ENCODE peak calls at places on chromosomes 2 and 18, in seven cellular contexts. Q, E, I, P, V, K and T are unnamed samples.

GRCh38 chr2:182165196-182165595 is 179.5 kb downstream of the PPP1R1C start:
- DNase-seq in Q (no peak), I (no peak), P (no peak), V (no peak), E (no peak), K (no peak), T (no peak)

GRCh38 chr2:181364492-181365175 is 92.6 kb upstream of the ITGA4 start:
- DNase-seq in P (no peak), I (no peak), E (no peak), Q (no peak), V (no peak), K (no peak), T (no peak)

GRCh38 chr2:21043744-21044532 is at the start of gene APOB:
- DNase-seq in I (no peak), P (no peak), V (no peak), K (no peak), E (peak; percentile 12), Q (no peak), T (no peak)

GRCh38 chr18:3441290-3441689 is 8.7 kb upstream of the TGIF1 start:
- DNase-seq in Q (peak; percentile 64), I (no peak), P (no peak), K (no peak), E (peak; percentile 18), V (no peak), T (no peak)

GRCh38 chr2:143357956-143358355 is 228.7 kb downstream of the ARHGAP15 start:
- DNase-seq in P (no peak), E (no peak), I (no peak), K (no peak), V (no peak), Q (no peak), T (no peak)

GRCh38 chr18:58069104-58069503 is 25.1 kb downstream of the NEDD4L start:
- DNase-seq in I (no peak), K (no peak), E (no peak), Q (no peak), P (no peak), V (no peak), T (no peak)

GRCh38 chr2:195162918-195163317 is 494.1 kb upstream of the SLC39A10 start:
- DNase-seq in E (no peak), K (no peak), I (no peak), P (no peak), V (no peak), Q (no peak), T (no peak)

GRCh38 chr2:32009479-32010256 is 1.1 kb downstream of the MEMO1 start:
- DNase-seq in K (peak; percentile 12), Q (no peak), I (no peak), P (no peak), E (peak; percentile 42), V (peak; percentile 33), T (peak; percentile 54)

GRCh38 chr2:66478311-66478710 is 43.4 kb downstream of the MEIS1 start:
- DNase-seq in E (no peak), Q (no peak), V (no peak), I (no peak), K (no peak), P (no peak), T (no peak)

GRCh38 chr2:56770490-56770889 is 586.7 kb downstream of the CCDC85A start:
- DNase-seq in K (no peak), V (no peak), E (no peak), P (no peak), Q (no peak), I (no peak), T (no peak)

GRCh38 chr2:129753261-129753660 is 226.2 kb upstream of the RAB6C start:
- DNase-seq in P (no peak), V (no peak), E (no peak), I (no peak), K (no peak), Q (no peak), T (no peak)

GRCh38 chr2:232876071-232876977 is 6.3 kb downstream of the SNORC start:
- DNase-seq in E (peak; percentile 59), I (peak; percentile 47), K (peak; percentile 39), P (no peak), Q (no peak), V (peak; percentile 44), T (peak; percentile 40)

GRCh38 chr18:48216639-48217280 is 192.4 kb downstream of the ZBTB7C start:
- DNase-seq in V (no peak), Q (no peak), I (no peak), P (no peak), E (no peak), K (no peak), T (no peak)

GRCh38 chr2:165376571-165376975 is 92.9 kb upstream of the CSRNP3 start:
- DNase-seq in P (no peak), I (no peak), V (no peak), Q (no peak), E (no peak), K (no peak), T (no peak)

GRCh38 chr2:165016772-165017411 is 61.6 kb upstream of the SLC38A11 start:
- DNase-seq in I (peak; percentile 28), V (no peak), E (no peak), P (peak; percentile 22), Q (peak; percentile 71), K (no peak), T (no peak)

GRCh38 chr18:60809937-60810336 is 437.4 kb upstream of the MC4R start:
- DNase-seq in E (no peak), I (no peak), K (no peak), P (no peak), V (no peak), Q (no peak), T (no peak)

GRCh38 chr2:223081789-223082188 is 29.8 kb downstream of the KCNE4 start:
- DNase-seq in Q (no peak), E (no peak), V (no peak), P (no peak), I (no peak), K (no peak), T (no peak)

GRCh38 chr2:238667008-238667407 is 180.9 kb upstream of the TWIST2 start:
- DNase-seq in P (no peak), K (no peak), V (no peak), Q (no peak), I (no peak), E (no peak), T (no peak)

GRCh38 chr2:238669046-238669445 is 178.8 kb upstream of the TWIST2 start:
- DNase-seq in V (no peak), K (no peak), Q (no peak), P (no peak), I (no peak), E (no peak), T (no peak)

GRCh38 chr2:238668426-238668825 is 179.5 kb upstream of the TWIST2 start:
- DNase-seq in P (no peak), Q (no peak), E (no peak), V (no peak), I (no peak), K (no peak), T (no peak)

GRCh38 chr2:238663586-238663985 is 184.3 kb upstream of the TWIST2 start:
- DNase-seq in P (no peak), Q (no peak), I (no peak), K (no peak), E (no peak), V (no peak), T (no peak)

GRCh38 chr2:238666543-238666942 is 181.3 kb upstream of the TWIST2 start:
- DNase-seq in V (no peak), I (no peak), K (no peak), P (no peak), Q (no peak), E (no peak), T (no peak)
- H3K9me3 ChIP-seq in V (peaks cover 28% of the 10 kb centered on the region), I (peaks cover 32% of the 10 kb centered on the region), K (no peaks in the 10 kb centered on the region), P (no peaks in the 10 kb centered on the region), Q (no peaks in the 10 kb centered on the region), E (peaks cover 7% of the 10 kb centered on the region), T (no peaks in the 10 kb centered on the region)

DNA sequence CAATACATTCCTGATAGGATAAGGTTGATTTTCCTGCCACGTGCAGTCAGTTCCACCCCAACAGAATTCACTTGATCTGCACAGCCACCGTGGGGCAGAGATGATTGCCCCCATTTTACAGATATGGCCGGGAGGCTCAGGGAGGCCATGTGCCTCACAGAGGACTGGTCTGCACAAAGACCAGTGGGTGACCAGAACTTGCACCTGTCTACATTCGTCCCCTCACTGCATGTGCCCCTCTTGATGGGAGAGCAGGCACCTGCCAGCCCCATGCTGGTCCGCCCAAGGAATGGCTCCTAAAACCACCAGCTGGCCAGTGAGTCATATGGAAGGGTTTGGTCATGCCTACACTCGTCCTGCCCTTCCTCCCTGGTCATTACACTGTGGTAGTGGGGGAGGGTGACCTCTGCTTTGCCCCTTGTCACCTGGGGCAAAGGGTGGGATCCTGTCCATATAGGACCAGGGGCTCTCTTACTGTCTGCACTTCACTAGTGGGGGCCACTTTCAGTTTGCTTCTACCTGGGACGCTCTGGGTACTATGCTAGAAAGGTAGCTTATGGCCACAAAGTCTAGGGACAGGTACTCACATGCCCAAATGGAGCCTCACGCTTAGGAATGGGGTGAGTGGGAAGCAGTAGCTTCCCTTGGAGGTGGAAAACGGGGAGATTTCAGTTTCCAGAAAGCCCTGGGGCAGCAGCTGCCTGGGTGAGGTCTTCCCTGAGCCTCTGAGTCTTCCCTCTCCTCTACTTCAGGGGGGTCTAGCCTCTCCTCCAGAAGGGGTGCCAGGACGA is 14.7 kb downstream of the RRM2 start:
- DNase-seq in Q (no peak), E (no peak), I (no peak), K (no peak), P (no peak), V (no peak), T (no peak)
- TF ChIP-seq POLR2A in Q (no peak), E (no peak), I (no peak), K (no peak), P (no peak), V (no peak), T (no peak)

GRCh38 chr2:139165599-139165998 is 385.4 kb upstream of the NXPH2 start:
- DNase-seq in P (no peak), V (no peak), K (no peak), I (no peak), E (no peak), Q (no peak), T (no peak)
- H3K9me3 ChIP-seq in P (no peaks in the 10 kb centered on the region), V (no peaks in the 10 kb centered on the region), K (no peaks in the 10 kb centered on the region), I (no peaks in the 10 kb centered on the region), E (no peaks in the 10 kb centered on the region), Q (no peaks in the 10 kb centered on the region), T (no peaks in the 10 kb centered on the region)

GRCh38 chr2:70086278-70086837 is 919 bp upstream of the PCBP1 start:
- DNase-seq in Q (peak; percentile 86), K (peak; percentile 58), E (peak; percentile 66), I (peak; percentile 71), V (peak; percentile 68), P (peak; percentile 61), T (peak; percentile 75)
- TF ChIP-seq POLR2A in Q (no peak), K (no peak), E (no peak), I (peak; percentile 83), V (no peak), P (peak; percentile 49), T (peak; percentile 45)

GRCh38 chr2:28338046-28338753 is 54.5 kb upstream of the FOSL2 start:
- DNase-seq in Q (peak; percentile 74), I (no peak), E (peak; percentile 60), P (no peak), K (peak; percentile 53), V (peak; percentile 76), T (peak; percentile 74)

GRCh38 chr2:28341208-28341891 is 51.3 kb upstream of the FOSL2 start:
- DNase-seq in P (no peak), I (no peak), K (no peak), Q (no peak), E (no peak), V (no peak), T (peak; percentile 60)

GRCh38 chr2:28338754-28339325 is 53.8 kb upstream of the FOSL2 start:
- DNase-seq in Q (no peak), K (no peak), I (no peak), E (no peak), P (no peak), V (peak; percentile 55), T (no peak)

GRCh38 chr2:28340312-28341202 is 52.1 kb upstream of the FOSL2 start:
- DNase-seq in K (no peak), V (peak; percentile 52), E (no peak), I (no peak), P (no peak), Q (no peak), T (no peak)

GRCh38 chr2:28339516-28340175 is 53.0 kb upstream of the FOSL2 start:
- DNase-seq in I (no peak), K (no peak), V (no peak), E (no peak), P (no peak), Q (no peak), T (peak; percentile 57)
- H3K9me3 ChIP-seq in I (no peaks in the 10 kb centered on the region), K (no peaks in the 10 kb centered on the region), V (no peaks in the 10 kb centered on the region), E (no peaks in the 10 kb centered on the region), P (no peaks in the 10 kb centered on the region), Q (no peaks in the 10 kb centered on the region), T (no peaks in the 10 kb centered on the region)